ENCODE peak calls at places on chromosomes 2 and 18, in nine cellular contexts. Q is dermis blood vessel endothelial cell, R is non-pigmented ciliary epithelial cell, K is foreskin melanocyte, A is NCI-H2171 treated with DMSO at 0.1 percent for 48 hours, G is Calu3, Z is D341Med, T is mammary epithelial cell, B is EH. E is an unnamed sample.

GRCh38 chr2:107278672-107279071 is 392.7 kb upstream of the ST6GAL2 start:
- DNase-seq in A (no peak), K (no peak), R (no peak), G (no peak), Z (no peak), B (no peak), Q (no peak), T (no peak), E (no peak)

GRCh38 chr2:11746807-11747459 is 501 bp downstream of the LPIN1 start:
- DNase-seq in B (peak; percentile 37), R (no peak), Q (peak; percentile 47), A (peak; percentile 81), G (no peak), Z (peak; percentile 55), T (peak; percentile 49), K (no peak), E (peak; percentile 11)

GRCh38 chr2:162016080-162016479 is 57.9 kb downstream of the DPP4 start:
- DNase-seq in Q (no peak), Z (no peak), T (no peak), A (no peak), R (no peak), B (no peak), G (no peak), K (no peak), E (no peak)

GRCh38 chr2:1910562-1911256 is 166.4 kb upstream of the PXDN start:
- DNase-seq in Q (peak; percentile 6), B (peak; percentile 21), K (no peak), T (no peak), A (peak; percentile 46), R (no peak), Z (peak; percentile 50), G (no peak), E (no peak)

GRCh38 chr2:42223822-42224268 is 54.7 kb downstream of the EML4 start:
- DNase-seq in K (no peak), T (no peak), Q (peak; percentile 47), R (no peak), Z (no peak), G (no peak), B (peak; percentile 44), A (no peak), E (no peak)

GRCh38 chr2:8609357-8609804 is 72.5 kb upstream of the ID2 start:
- DNase-seq in B (peak; percentile 75), Q (no peak), T (no peak), Z (no peak), K (no peak), G (no peak), R (no peak), A (no peak), E (no peak)

GRCh38 chr2:150689600-150689999 is 202.1 kb upstream of the RND3 start:
- DNase-seq in B (peak; percentile 39), Q (no peak), Z (no peak), T (no peak), R (no peak), K (peak; percentile 13), G (no peak), A (no peak), E (no peak)

GRCh38 chr2:150126143-150126725 is 361.2 kb downstream of the RND3 start:
- DNase-seq in Q (peak; percentile 75), T (peak; percentile 94), R (no peak), G (no peak), A (no peak), K (no peak), Z (no peak), B (no peak), E (no peak)

GRCh38 chr2:37154790-37155189 is 2.0 kb downstream of the EIF2AK2 start:
- DNase-seq in T (no peak), B (no peak), G (no peak), A (no peak), Z (no peak), R (no peak), Q (no peak), K (no peak), E (no peak)

GRCh38 chr2:237180987-237181386 is 95.3 kb downstream of the COPS8 start:
- DNase-seq in Z (no peak), K (no peak), Q (no peak), T (no peak), B (peak; percentile 61), G (no peak), R (no peak), A (no peak), E (no peak)

GRCh38 chr2:26978061-26978596 is 7.7 kb downstream of the MAPRE3 start:
- DNase-seq in G (peak; percentile 70), Z (no peak), R (no peak), K (no peak), T (peak; percentile 76), Q (peak; percentile 39), B (no peak), A (peak; percentile 80), E (no peak)

GRCh38 chr18:40841473-40841872 is 1113.6 kb upstream of the PIK3C3 start:
- DNase-seq in A (no peak), Q (no peak), T (peak; percentile 73), Z (no peak), R (no peak), B (peak; percentile 73), G (no peak), K (no peak), E (no peak)

GRCh38 chr18:78882585-78882984 is 97.0 kb upstream of the SALL3 start:
- DNase-seq in Q (no peak), T (no peak), Z (no peak), R (no peak), A (no peak), B (no peak), G (no peak), K (no peak), E (no peak)

GRCh38 chr2:121746071-121746578 is 9.3 kb upstream of the TSN start:
- DNase-seq in A (no peak), R (no peak), Q (peak; percentile 16), G (no peak), K (no peak), Z (no peak), T (peak; percentile 68), B (no peak), E (no peak)

GRCh38 chr2:129903586-129904425 is 75.7 kb upstream of the RAB6C start:
- DNase-seq in T (no peak), Z (no peak), K (no peak), Q (no peak), R (no peak), A (no peak), B (peak; percentile 3), G (no peak), E (no peak)

GRCh38 chr2:105454801-105455485 is 56.1 kb upstream of the FHL2 start:
- DNase-seq in K (peak; percentile 38), G (peak; percentile 76), T (peak; percentile 89), R (peak; percentile 60), B (peak; percentile 82), A (no peak), Q (peak; percentile 53), Z (no peak), E (no peak)

GRCh38 chr2:106560773-106561172 is 73.6 kb downstream of the CD8B2 start:
- DNase-seq in R (no peak), G (no peak), T (no peak), K (no peak), B (no peak), Q (no peak), Z (no peak), A (no peak), E (no peak)

GRCh38 chr2:73859721-73860586 is 31.2 kb downstream of the STAMBP start:
- DNase-seq in K (peak; percentile 9), A (no peak), T (peak; percentile 87), B (peak; percentile 85), R (peak; percentile 64), G (peak; percentile 5), Z (no peak), Q (peak; percentile 71), E (peak; percentile 70)

GRCh38 chr2:178912416-178913056 is 105.3 kb upstream of the TTN start:
- DNase-seq in T (peak; percentile 65), B (no peak), G (no peak), Q (no peak), K (no peak), A (no peak), Z (no peak), R (no peak), E (no peak)

E was measured in COLO829.